ENCODE peak calls at places on chromosomes 13 and 19, in seven cellular contexts. Z, V, Q, I, O, G and F are unnamed samples.

GRCh38 chr19:12983561-12984142 is 11.6 kb upstream of the NFIX start:
- DNase-seq in O (peak; percentile 78), I (peak; percentile 73), V (peak; percentile 52), Z (peak; percentile 72), Q (no peak), G (no peak), F (peak; percentile 89)

GRCh38 chr19:38057954-38058690 is 151.1 kb downstream of the SIPA1L3 start:
- DNase-seq in Z (no peak), O (peak; percentile 77), V (peak; percentile 54), I (no peak), Q (no peak), G (no peak), F (no peak)

GRCh38 chr13:108681986-108682562 is 52.7 kb downstream of the MYO16 start:
- DNase-seq in G (no peak), O (no peak), Q (no peak), Z (no peak), I (no peak), V (no peak), F (no peak)

GRCh38 chr13:73913043-73913740 is 221.0 kb downstream of the KLF12 start:
- DNase-seq in Z (no peak), G (no peak), Q (no peak), V (no peak), I (peak; percentile 46), O (no peak), F (no peak)

GRCh38 chr19:2476451-2477140 is 669 bp downstream of the GADD45B start:
- DNase-seq in Z (peak; percentile 50), G (no peak), V (no peak), Q (no peak), I (peak; percentile 49), O (peak; percentile 62), F (peak; percentile 59)

GRCh38 chr13:65787087-65787486 is 1443.0 kb downstream of the PCDH9 start:
- DNase-seq in I (no peak), V (no peak), Z (no peak), G (no peak), O (no peak), Q (no peak), F (no peak)

GRCh38 chr13:108332791-108333190 is 63.3 kb downstream of the TNFSF13B start:
- DNase-seq in G (no peak), O (no peak), I (no peak), Q (no peak), Z (no peak), V (no peak), F (no peak)

GRCh38 chr13:75749407-75749806 is 113.3 kb downstream of the LMO7 start:
- DNase-seq in Z (no peak), V (no peak), I (peak; percentile 59), Q (peak; percentile 32), O (no peak), G (peak; percentile 44), F (no peak)

GRCh38 chr19:58387338-58388174 is 487 bp downstream of the RPS5 start:
- DNase-seq in Z (no peak), G (no peak), I (no peak), V (no peak), O (no peak), Q (no peak), F (no peak)

GRCh38 chr13:90622547-90622946 is 724.9 kb upstream of the MIR17HG start:
- DNase-seq in Z (no peak), O (no peak), I (peak; percentile 62), V (no peak), G (no peak), Q (no peak), F (no peak)

GRCh38 chr13:92807343-92807742 is 419.3 kb upstream of the GPC6 start:
- DNase-seq in V (no peak), Q (no peak), G (no peak), I (no peak), O (no peak), Z (no peak), F (no peak)

GRCh38 chr19:50838239-50838638 is 4.9 kb upstream of the KLK15 start:
- DNase-seq in G (no peak), O (no peak), I (no peak), Q (no peak), V (peak; percentile 61), Z (no peak), F (no peak)

GRCh38 chr19:50433201-50434180 is 799 bp downstream of the MYBPC2 start:
- DNase-seq in Z (no peak), V (no peak), Q (no peak), O (no peak), G (no peak), I (no peak), F (no peak)

GRCh38 chr13:112444001-112444311 is 67.8 kb downstream of the SPACA7 start:
- DNase-seq in O (no peak), Q (no peak), I (peak; percentile 27), G (no peak), V (peak; percentile 38), Z (no peak), F (peak; percentile 12)

GRCh38 chr13:98315902-98316301 is 138.8 kb upstream of the RNF113B start:
- DNase-seq in Z (no peak), O (no peak), Q (no peak), I (no peak), V (no peak), G (no peak), F (no peak)

GRCh38 chr13:44373601-44374347 is at the start of gene SERP2:
- DNase-seq in Z (peak; percentile 56), G (no peak), O (no peak), V (no peak), Q (no peak), I (no peak), F (no peak)

GRCh38 chr13:30486230-30487074 is 20.7 kb upstream of the HMGB1 start:
- DNase-seq in O (peak; percentile 69), Z (no peak), Q (no peak), G (no peak), I (peak; percentile 45), V (no peak), F (no peak)

GRCh38 chr13:97250560-97250959 is 28.4 kb downstream of the MBNL2 start:
- DNase-seq in O (no peak), G (no peak), V (no peak), I (no peak), Z (no peak), Q (no peak), F (no peak)

GRCh38 chr19:30403583-30403982 is 31.4 kb downstream of the ZNF536 start:
- DNase-seq in Q (no peak), V (no peak), G (no peak), I (no peak), Z (no peak), O (no peak), F (no peak)

GRCh38 chr13:50998326-50998725 is 88.7 kb downstream of the RNASEH2B start:
- DNase-seq in G (no peak), I (no peak), Q (no peak), O (no peak), Z (no peak), V (no peak), F (no peak)

GRCh38 chr19:49210108-49210900 is 52.7 kb downstream of the TRPM4 start:
- DNase-seq in O (no peak), Q (no peak), Z (peak; percentile 47), V (no peak), G (no peak), I (no peak), F (no peak)

DNA sequence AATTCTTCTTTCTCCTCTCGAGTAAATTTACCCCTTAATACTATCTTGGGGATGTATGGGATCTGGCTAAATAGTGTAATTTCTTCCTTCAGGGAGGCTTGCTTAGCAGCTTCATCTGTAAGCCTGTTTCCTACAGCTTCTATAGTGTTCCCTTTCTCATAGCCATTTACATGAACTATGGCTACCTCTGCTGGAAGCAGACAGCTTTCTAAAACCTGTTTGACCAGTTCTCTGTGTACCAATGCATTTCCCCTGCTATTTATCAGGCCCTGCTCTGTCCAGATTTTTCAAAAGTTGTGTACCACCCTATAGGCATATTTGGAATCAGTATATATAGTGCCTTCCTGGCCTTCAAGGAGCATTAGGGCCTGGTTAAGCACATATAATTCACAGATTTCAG is 113.6 kb upstream of the PCDH9 start:
- DNase-seq in Q (no peak), G (no peak), O (no peak), V (no peak), I (peak; percentile 6), Z (no peak), F (no peak)
- TF ChIP-seq CTCF in Q (no peak), G (no peak), O (no peak), V (no peak), I (no peak), Z (no peak), F (no peak)

DNA sequence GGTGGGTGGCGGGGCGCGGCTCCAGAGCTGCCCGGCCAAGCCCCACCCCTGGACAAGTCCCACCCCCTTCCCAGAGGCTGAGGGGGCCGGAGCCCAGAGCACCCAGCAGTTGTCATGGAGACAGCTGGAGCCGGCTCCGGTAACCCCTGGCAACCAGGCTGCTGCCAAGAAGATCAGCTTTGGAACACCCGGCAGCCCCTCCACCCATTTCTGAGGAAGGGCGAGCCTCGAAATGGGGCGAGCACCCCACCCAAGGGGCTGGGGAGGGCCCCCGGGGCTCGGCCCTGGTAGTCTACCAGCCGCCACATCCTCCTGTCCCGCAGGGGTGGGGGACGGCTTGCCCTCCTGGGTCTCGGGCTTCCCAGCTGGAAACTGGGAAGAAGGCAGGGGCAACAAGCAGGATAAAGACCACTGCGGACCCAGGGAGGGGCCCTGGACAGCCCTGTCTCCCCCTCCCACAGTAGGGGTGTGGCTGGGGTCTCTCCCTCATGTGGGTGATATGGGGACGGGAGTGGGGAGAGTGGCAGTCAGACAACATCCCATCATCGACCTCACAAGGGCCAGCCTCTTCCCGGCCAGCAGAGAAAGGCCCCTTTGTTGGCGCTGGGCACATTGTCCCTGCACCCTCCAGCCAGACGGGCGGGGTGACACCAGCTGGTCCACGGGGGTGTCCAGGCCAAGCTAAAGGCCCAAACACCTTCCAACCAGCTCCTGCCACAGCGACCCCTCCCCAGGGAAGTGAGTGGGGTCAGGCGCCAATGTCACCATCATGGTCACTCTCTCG is 1.5 kb downstream of the CERS1 start:
- DNase-seq in G (no peak), V (peak; percentile 18), O (no peak), Z (peak; percentile 13), Q (no peak), I (no peak), F (no peak)
- H3K27ac ChIP-seq in G (no peak overlapping the region), V (no peak overlapping the region), O (no peak overlapping the region), Z (no peak overlapping the region), Q (no peak overlapping the region), I (no peak overlapping the region), F (no peak overlapping the region)

DNA sequence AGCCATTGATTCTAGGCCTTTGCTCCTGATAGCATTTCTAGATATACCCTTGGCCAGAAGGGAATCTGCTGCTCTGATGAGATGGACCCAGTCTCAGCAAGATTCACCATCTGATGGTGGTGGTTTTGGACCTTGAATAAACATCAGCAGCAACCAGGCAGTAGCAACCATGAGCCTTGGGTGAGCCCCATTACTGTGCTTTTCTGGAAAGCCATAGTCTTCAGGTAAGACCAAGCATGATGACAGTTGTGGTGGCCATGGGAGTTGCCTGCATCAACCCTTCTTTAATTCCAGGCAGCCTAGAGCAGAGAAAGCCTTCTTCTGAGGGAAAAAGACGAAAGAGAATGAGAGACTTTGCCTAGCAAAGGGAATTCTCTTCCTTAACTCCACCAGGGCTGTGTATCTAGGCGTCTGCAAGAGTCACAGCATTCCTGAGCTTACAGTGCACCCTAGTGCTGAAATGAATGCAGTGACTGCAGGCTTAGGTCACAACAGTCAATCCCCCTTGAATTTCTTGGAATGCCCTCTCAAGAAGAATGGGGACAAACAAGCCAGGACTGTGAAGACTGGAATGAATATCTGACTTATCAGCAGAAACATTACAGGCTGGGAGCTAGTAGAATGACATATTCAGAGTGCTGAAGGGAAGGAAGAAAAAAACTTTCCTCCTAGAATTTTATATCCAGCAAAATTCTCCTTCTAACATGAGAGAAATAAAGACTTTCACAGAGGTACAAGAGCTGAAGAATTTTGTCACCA is 942.4 kb upstream of the PCDH20 start:
- DNase-seq in O (no peak), Q (no peak), Z (no peak), G (no peak), V (peak; percentile 6), I (no peak), F (no peak)
- TF ChIP-seq CTCF in O (no peak), Q (no peak), Z (no peak), G (no peak), V (peak; percentile 36), I (peak; percentile 55), F (no peak)

GRCh38 chr19:11204943-11205349 is 7.6 kb upstream of the KANK2 start:
- DNase-seq in G (no peak), Z (peak; percentile 70), Q (no peak), V (no peak), I (peak; percentile 42), O (no peak), F (no peak)
- H3K27ac ChIP-seq in G (peak overlapping the region; percentile 94), Z (peak overlapping the region; percentile 99), Q (peak overlapping the region; percentile 97), V (peak overlapping the region; percentile 98), I (no peak overlapping the region), O (peak overlapping the region; percentile 88), F (no peak overlapping the region)